ENCODE peak calls at places on chromosomes 4 and X, in nine cellular contexts. I is fibroblast of lung, G is HFF-Myc, J is endodermal cell, N is esophagus squamous epithelium, R is tibial artery, X is pancreas, F is kidney, D is GM12865. M is an unnamed sample.
A peak's percentile ranks its signal among the peaks of the same experiment; 100 is the strongest.

GRCh38 chrX:57652705-57653104 is 27.4 kb downstream of the NLRP2B start:
- DNase-seq in I (no peak), G (no peak), J (no peak), N (no peak), R (no peak), X (no peak), F (no peak), D (no peak), M (no peak)

GRCh38 chrX:36908801-36909403 is 99.3 kb upstream of the FAM47C start:
- DNase-seq in I (peak; percentile 42), G (no peak), J (no peak), N (no peak), R (no peak), X (no peak), F (no peak), D (peak; percentile 16), M (no peak)

GRCh38 chrX:70398899-70399298 is 24.2 kb upstream of the GDPD2 start:
- DNase-seq in I (peak; percentile 25), G (no peak), J (no peak), N (no peak), R (no peak), X (no peak), F (no peak), D (no peak), M (no peak)

GRCh38 chrX:106415276-106415895 is 196.4 kb upstream of the RADX start:
- DNase-seq in I (peak; percentile 11), G (no peak), J (peak; percentile 50), N (no peak), R (no peak), X (no peak), F (no peak), D (peak; percentile 27), M (no peak)

GRCh38 chrX:123959281-123960063 is 2.0 kb upstream of the STAG2 start:
- DNase-seq in I (peak; percentile 43), G (no peak), J (no peak), N (no peak), R (peak; percentile 80), X (peak; percentile 47), F (peak; percentile 79), D (no peak), M (peak; percentile 69)

GRCh38 chr4:58649236-58649635 is 1539.1 kb upstream of the IGFBP7 start:
- DNase-seq in I (no peak), G (no peak), J (no peak), N (no peak), R (no peak), X (no peak), F (no peak), D (no peak), M (no peak)

GRCh38 chrX:9885150-9885549 is 82.0 kb upstream of the CLDN34 start:
- DNase-seq in I (peak; percentile 67), G (no peak), J (peak; percentile 87), N (no peak), R (no peak), X (peak; percentile 49), F (no peak), D (peak; percentile 59), M (peak; percentile 66)

GRCh38 chr4:102817613-102818268 is 9.6 kb downstream of the UBE2D3 start:
- DNase-seq in I (no peak), G (no peak), J (no peak), N (no peak), R (no peak), X (no peak), F (no peak), D (no peak), M (no peak)

GRCh38 chr4:121192500-121192899 is 28.4 kb upstream of the TNIP3 start:
- DNase-seq in I (peak; percentile 71), G (no peak), J (peak; percentile 54), N (no peak), R (no peak), X (no peak), F (no peak), D (peak; percentile 68), M (no peak)

GRCh38 chrX:155662297-155662696 is 49.5 kb upstream of the TMLHE start:
- DNase-seq in I (no peak), G (no peak), J (peak; percentile 44), N (no peak), R (no peak), X (no peak), F (no peak), D (peak; percentile 2), M (no peak)
- TF ChIP-seq CTCF in I (peak; percentile 23), G (peak; percentile 23), J (peak; percentile 66), N (no peak), R (no peak), X (no peak), F (peak; percentile 21), D (peak; percentile 11), M (no peak)

GRCh38 chrX:920234-920799 is 289.7 kb downstream of the SHOX start:
- DNase-seq in I (no peak), G (peak; percentile 82), J (no peak), N (no peak), R (peak; percentile 44), X (no peak), F (no peak), D (no peak), M (no peak)
- H3K4me3 ChIP-seq in I (no peak overlapping the region), G (peak overlapping the region; percentile 20), J (no peak overlapping the region), N (no peak overlapping the region), R (no peak overlapping the region), X (no peak overlapping the region), F (no peak overlapping the region), D (no peak overlapping the region), M (no peak overlapping the region)

GRCh38 chr4:92381640-92382039 is 77.9 kb downstream of the GRID2 start:
- DNase-seq in I (peak; percentile 34), G (no peak), J (no peak), N (no peak), R (no peak), X (no peak), F (no peak), D (no peak), M (no peak)

GRCh38 chr4:92387459-92388069 is 83.8 kb downstream of the GRID2 start:
- DNase-seq in I (peak; percentile 74), G (peak; percentile 3), J (no peak), N (no peak), R (no peak), X (no peak), F (no peak), D (peak; percentile 54), M (no peak)
- TF ChIP-seq CTCF in I (peak; percentile 54), G (peak; percentile 32), J (peak; percentile 84), N (no peak), R (peak; percentile 26), X (peak; percentile 48), F (peak; percentile 24), D (peak; percentile 55), M (peak; percentile 60)

DNA sequence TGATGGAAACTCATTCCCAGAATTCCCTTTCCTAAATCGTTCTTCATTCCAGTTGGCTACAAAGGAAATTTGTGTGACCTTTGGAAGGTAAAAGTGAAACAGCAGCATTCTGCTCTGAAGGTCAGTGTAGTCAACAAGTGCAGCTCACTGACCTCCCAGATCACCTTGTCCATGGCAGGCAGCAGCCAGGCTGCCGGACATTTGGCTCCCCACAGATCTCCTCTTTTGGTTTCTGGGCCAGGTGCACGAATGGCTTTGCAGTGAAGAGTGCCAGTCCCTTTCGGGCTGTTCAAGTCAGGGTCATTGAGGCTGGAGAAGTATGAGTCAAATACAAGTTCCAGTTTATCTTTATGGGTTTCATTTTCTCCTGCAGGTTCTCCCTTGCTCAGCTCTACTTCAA is 14.3 kb downstream of the GPRIN3 start:
- DNase-seq in I (no peak), G (no peak), J (no peak), N (no peak), R (no peak), X (no peak), F (no peak), D (peak; percentile 18), M (peak; percentile 41)
- H3K4me3 ChIP-seq in I (no peak overlapping the region), G (no peak overlapping the region), J (no peak overlapping the region), N (no peak overlapping the region), R (no peak overlapping the region), X (no peak overlapping the region), F (peak overlapping the region; percentile 11), D (no peak overlapping the region), M (peak overlapping the region; percentile 31)

GRCh38 chr4:40874331-40874730 is 124.6 kb downstream of the NSUN7 start:
- DNase-seq in I (no peak), G (no peak), J (peak; percentile 78), N (no peak), R (no peak), X (no peak), F (no peak), D (no peak), M (no peak)
- TF ChIP-seq CTCF in I (no peak), G (no peak), J (no peak), N (no peak), R (no peak), X (no peak), F (no peak), D (no peak), M (no peak)

GRCh38 chrX:47637546-47638195 is 7.9 kb upstream of the CFP start:
- DNase-seq in I (no peak), G (no peak), J (peak; percentile 92), N (no peak), R (peak; percentile 68), X (no peak), F (peak; percentile 74), D (no peak), M (no peak)
- H3K4me3 ChIP-seq in I (no peak overlapping the region), G (no peak overlapping the region), J (no peak overlapping the region), N (no peak overlapping the region), R (no peak overlapping the region), X (no peak overlapping the region), F (no peak overlapping the region), D (no peak overlapping the region), M (no peak overlapping the region)

GRCh38 chr4:96972920-96973319 is 1133.0 kb downstream of the PDHA2 start:
- DNase-seq in I (no peak), G (no peak), J (no peak), N (no peak), R (no peak), X (no peak), F (no peak), D (no peak), M (no peak)
- TF ChIP-seq CTCF in I (no peak), G (no peak), J (no peak), N (no peak), R (no peak), X (no peak), F (no peak), D (no peak), M (no peak)

GRCh38 chr4:7985891-7986441 is 46.3 kb upstream of the AFAP1 start:
- DNase-seq in I (peak; percentile 36), G (no peak), J (no peak), N (no peak), R (no peak), X (no peak), F (no peak), D (no peak), M (no peak)
- H3K4me3 ChIP-seq in I (no peak overlapping the region), G (no peak overlapping the region), J (no peak overlapping the region), N (no peak overlapping the region), R (no peak overlapping the region), X (no peak overlapping the region), F (no peak overlapping the region), D (no peak overlapping the region), M (no peak overlapping the region)

GRCh38 chrX:17535229-17535628 is 160.2 kb downstream of the NHS start:
- DNase-seq in I (peak; percentile 33), G (no peak), J (peak; percentile 87), N (no peak), R (no peak), X (no peak), F (no peak), D (peak; percentile 66), M (no peak)
- TF ChIP-seq CTCF in I (peak; percentile 23), G (peak; percentile 46), J (peak; percentile 91), N (peak; percentile 13), R (peak; percentile 28), X (peak; percentile 36), F (peak; percentile 30), D (peak; percentile 62), M (peak; percentile 49)

M was measured in right lobe of liver.